ENCODE peak calls at places on chromosome 16, in eight cellular contexts. W is transverse colon, F is prostate gland, Q is GM12891, X is suprapubic skin, L is stomach, J is HCT116, U is GM12892. K is an unnamed sample.

GRCh38 chr16:88453621-88454314 is 688 bp downstream of the ZFPM1 start:
- DNase-seq in Q (no peak), J (no peak), L (no peak), U (no peak), F (no peak), X (no peak), W (no peak), K (no peak)

GRCh38 chr16:85291302-85292148 is 179.3 kb upstream of the CIBAR2 start:
- DNase-seq in X (no peak), W (peak; percentile 68), F (no peak), U (no peak), L (peak; percentile 66), Q (no peak), J (no peak), K (peak; percentile 89)

GRCh38 chr16:57482845-57483545 is 3.3 kb downstream of the DOK4 start:
- DNase-seq in W (no peak), Q (no peak), U (no peak), F (no peak), X (peak; percentile 59), L (peak; percentile 59), J (no peak), K (no peak)

GRCh38 chr16:15403392-15403995 is 7.9 kb downstream of the MPV17L start:
- DNase-seq in X (no peak), J (no peak), U (no peak), L (no peak), W (no peak), Q (no peak), F (no peak), K (no peak)

GRCh38 chr16:2467301-2468141 is 3.6 kb upstream of the NTN3 start:
- DNase-seq in F (peak; percentile 61), L (peak; percentile 72), X (peak; percentile 89), J (peak; percentile 41), W (peak; percentile 66), Q (peak; percentile 66), U (no peak), K (peak; percentile 91)

GRCh38 chr16:70151391-70151790 is 22.2 kb upstream of the CLEC18C start:
- DNase-seq in Q (no peak), F (no peak), L (no peak), U (no peak), X (no peak), W (no peak), J (no peak), K (no peak)

GRCh38 chr16:84247341-84247740 is 7.5 kb upstream of the KCNG4 start:
- DNase-seq in X (no peak), U (no peak), F (no peak), L (no peak), W (no peak), J (no peak), Q (no peak), K (no peak)

GRCh38 chr16:29029168-29029994 is 44.5 kb downstream of the LAT start:
- DNase-seq in F (no peak), U (no peak), L (no peak), X (peak; percentile 64), W (no peak), Q (no peak), J (no peak), K (peak; percentile 54)

GRCh38 chr16:84560269-84560668 is 55.8 kb upstream of the MEAK7 start:
- DNase-seq in Q (no peak), J (no peak), F (no peak), U (no peak), X (no peak), W (no peak), L (no peak), K (no peak)

GRCh38 chr16:54098247-54098646 is 188.3 kb downstream of the IRX3 start:
- DNase-seq in L (no peak), J (no peak), Q (no peak), F (no peak), U (no peak), W (no peak), X (no peak), K (no peak)

GRCh38 chr16:54097774-54098173 is 188.8 kb downstream of the IRX3 start:
- DNase-seq in F (no peak), X (no peak), L (no peak), U (no peak), W (no peak), Q (no peak), J (no peak), K (no peak)

GRCh38 chr16:54099627-54100026 is 187.0 kb downstream of the IRX3 start:
- DNase-seq in W (no peak), J (no peak), X (no peak), U (no peak), Q (no peak), L (no peak), F (no peak), K (no peak)

GRCh38 chr16:54094641-54095040 is 191.9 kb downstream of the IRX3 start:
- DNase-seq in L (no peak), Q (no peak), X (no peak), U (no peak), F (no peak), J (no peak), W (no peak), K (no peak)

DNA sequence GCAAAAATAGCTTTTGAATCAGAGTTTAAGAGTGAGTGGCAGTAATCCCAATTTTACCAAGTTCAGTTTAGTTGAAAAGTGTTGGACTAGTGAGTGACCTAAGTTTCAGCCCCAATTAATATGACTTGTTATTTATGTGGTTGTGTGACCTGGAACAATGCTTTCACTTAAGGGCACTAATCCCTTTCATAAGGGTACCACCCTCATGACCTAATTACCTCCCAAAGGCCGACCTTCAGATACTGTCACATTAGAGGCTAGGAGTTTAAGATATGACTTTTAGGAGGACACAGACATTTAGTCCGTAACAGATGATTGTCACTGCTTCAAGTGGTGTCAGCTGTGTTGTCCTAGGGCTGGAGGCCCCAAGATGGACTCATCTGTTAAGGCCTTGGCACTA is 190.0 kb downstream of the IRX3 start:
- DNase-seq in F (no peak), J (no peak), W (no peak), X (no peak), L (no peak), Q (no peak), U (no peak), K (no peak)
- TF ChIP-seq POLR2A in F (no peak), J (no peak), W (no peak), X (no peak), L (no peak), Q (no peak), U (no peak), K (no peak)

GRCh38 chr16:46688101-46688656 is 799 bp downstream of the VPS35 start:
- DNase-seq in Q (no peak), U (peak; percentile 27), L (peak; percentile 64), J (no peak), W (peak; percentile 51), F (peak; percentile 32), X (peak; percentile 67), K (no peak)

GRCh38 chr16:46687486-46687885 is 1.5 kb downstream of the VPS35 start:
- DNase-seq in X (no peak), L (no peak), U (no peak), W (no peak), J (no peak), Q (no peak), F (no peak), K (no peak)

GRCh38 chr16:46689492-46690280 is at the start of gene ORC6:
- DNase-seq in X (peak; percentile 99), U (peak; percentile 65), F (peak; percentile 98), L (peak; percentile 98), J (peak; percentile 91), W (peak; percentile 98), Q (peak; percentile 73), K (peak; percentile 99)

GRCh38 chr16:46690281-46691178 is 1.1 kb downstream of the ORC6 start:
- DNase-seq in U (no peak), W (peak; percentile 38), X (no peak), Q (no peak), F (no peak), L (no peak), J (no peak), K (peak; percentile 32)

GRCh38 chr16:46688657-46689491 is at the start of gene VPS35:
- DNase-seq in J (peak; percentile 97), W (peak; percentile 100), U (peak; percentile 78), X (peak; percentile 100), Q (peak; percentile 83), L (peak; percentile 100), F (peak; percentile 100), K (peak; percentile 100)
- TF ChIP-seq POLR2AphosphoS5 in J (peak; percentile 78), W (peak; percentile 89), U (peak; percentile 41), X (peak; percentile 22), Q (peak; percentile 63), L (peak; percentile 87), F (peak; percentile 81), K (peak; percentile 76)

DNA sequence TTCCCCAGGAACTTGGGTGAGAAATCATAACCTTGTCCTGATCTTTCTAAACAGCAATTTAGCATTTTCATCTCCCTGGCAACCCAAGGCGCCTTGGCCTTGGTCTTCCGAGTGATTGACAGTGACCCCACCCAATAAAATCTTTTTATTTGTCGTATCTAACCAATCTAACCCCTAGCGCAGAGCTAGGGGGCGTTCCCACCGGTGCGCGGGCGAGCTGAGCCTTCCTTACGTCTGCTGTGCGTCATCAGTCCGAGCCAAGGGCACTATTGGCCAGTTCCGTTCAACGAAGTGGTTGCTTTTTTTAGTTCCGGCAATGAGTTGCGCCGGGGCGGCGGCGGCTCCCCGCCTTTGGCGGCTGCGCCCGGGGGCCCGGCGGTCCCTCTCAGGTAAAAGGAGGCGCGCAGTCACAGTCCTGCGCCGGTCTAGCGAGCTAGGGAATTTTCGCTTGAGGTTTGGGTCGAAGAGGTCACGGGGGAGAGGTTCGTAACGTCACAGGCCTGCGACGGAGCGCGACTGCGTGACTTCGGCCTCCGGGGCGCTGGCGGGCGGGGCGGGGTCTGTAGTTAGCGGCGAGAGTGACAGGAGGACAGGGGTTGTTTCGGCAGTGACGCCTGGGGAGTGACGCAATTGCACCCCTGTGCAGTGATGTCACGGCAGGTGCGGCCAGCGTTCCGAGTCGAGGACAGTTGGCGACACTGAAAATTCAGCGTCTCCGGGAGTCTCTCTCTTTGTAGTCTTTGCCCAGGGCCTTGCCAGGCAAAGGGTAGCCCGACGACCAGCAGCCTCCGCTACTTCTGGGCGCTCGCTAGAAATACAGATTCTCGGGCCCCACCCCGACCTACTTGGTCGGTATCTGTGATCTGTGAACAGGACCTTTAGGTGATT is at the start of gene COQ7:
- DNase-seq in X (peak; percentile 99), F (peak; percentile 99), U (peak; percentile 84), J (peak; percentile 100), W (peak; percentile 98), Q (peak; percentile 91), L (peak; percentile 98), K (peak; percentile 98)
- TF ChIP-seq POLR2A in X (peak; percentile 7), F (peak; percentile 55), U (peak; percentile 68), J (no peak), W (peak; percentile 63), Q (peak; percentile 62), L (no peak), K (peak; percentile 77)

GRCh38 chr16:66712512-66712911 is 16.0 kb upstream of the CMTM4 start:
- DNase-seq in Q (no peak), X (no peak), L (no peak), W (no peak), F (no peak), U (no peak), J (no peak), K (no peak)
- TF ChIP-seq POLR2AphosphoS5 in Q (no peak), X (no peak), L (no peak), W (no peak), F (no peak), U (no peak), J (no peak), K (no peak)

K was measured in upper lobe of left lung.